ENCODE peak calls at places on chromosome 18, in ten cellular contexts. U is Calu3, Y is progenitor cell of endocrine pancreas, X is A549, D is tibial nerve, B is fibroblast of mammary gland, J is type B pancreatic cell, L is Peyer's patch, E is glutamatergic neuron, T is cardiac muscle cell. V is an unnamed sample.

GRCh38 chr18:67001052-67001451 is 397.2 kb upstream of the CDH19 start:
- DNase-seq in U (no peak), Y (no peak), X (no peak), D (no peak), B (no peak), J (no peak), L (no peak), E (no peak), T (no peak), V (no peak)

GRCh38 chr18:71431171-71431570 is 1113.0 kb downstream of the CBLN2 start:
- DNase-seq in U (no peak), Y (no peak), X (no peak), D (no peak), B (no peak), J (no peak), L (no peak), E (no peak), T (no peak), V (no peak)

GRCh38 chr18:37042381-37042780 is 213.5 kb downstream of the KIAA1328 start:
- DNase-seq in U (no peak), Y (no peak), X (no peak), D (no peak), B (no peak), J (no peak), L (no peak), E (no peak), T (no peak), V (no peak)

GRCh38 chr18:69723434-69723833 is 224.2 kb downstream of the CD226 start:
- DNase-seq in U (no peak), Y (no peak), X (no peak), D (no peak), B (no peak), J (no peak), L (no peak), E (no peak), T (no peak), V (no peak)

GRCh38 chr18:21548647-21549046 is 51.9 kb downstream of the ESCO1 start:
- DNase-seq in U (no peak), Y (no peak), X (no peak), D (no peak), B (no peak), J (no peak), L (no peak), E (no peak), T (no peak), V (no peak)

GRCh38 chr18:63779386-63779785 is 4.2 kb downstream of the SERPINB7 start:
- DNase-seq in U (no peak), Y (no peak), X (no peak), D (no peak), B (no peak), J (no peak), L (no peak), E (no peak), T (no peak), V (no peak)

GRCh38 chr18:24027156-24027555 is 12.6 kb downstream of the TTC39C start:
- DNase-seq in U (no peak), Y (no peak), X (no peak), D (peak; percentile 52), B (peak; percentile 96), J (no peak), L (no peak), E (no peak), T (no peak), V (no peak)

GRCh38 chr18:1392046-1392445 is 487.4 kb downstream of the ADCYAP1 start:
- DNase-seq in U (no peak), Y (no peak), X (no peak), D (no peak), B (no peak), J (no peak), L (no peak), E (no peak), T (peak; percentile 61), V (no peak)

GRCh38 chr18:8946046-8946838 is 156.3 kb upstream of the NDUFV2 start:
- DNase-seq in U (no peak), Y (no peak), X (no peak), D (no peak), B (peak; percentile 98), J (no peak), L (no peak), E (no peak), T (no peak), V (no peak)

GRCh38 chr18:45330170-45330594 is 285.1 kb upstream of the SLC14A2 start:
- DNase-seq in U (no peak), Y (no peak), X (no peak), D (no peak), B (peak; percentile 30), J (no peak), L (no peak), E (no peak), T (no peak), V (no peak)

GRCh38 chr18:58639751-58640427 is 11.0 kb upstream of the ALPK2 start:
- DNase-seq in U (no peak), Y (no peak), X (no peak), D (no peak), B (peak; percentile 58), J (no peak), L (no peak), E (no peak), T (no peak), V (no peak)

GRCh38 chr18:2881490-2882195 is 34.8 kb downstream of the EMILIN2 start:
- DNase-seq in U (no peak), Y (no peak), X (no peak), D (peak; percentile 61), B (peak; percentile 93), J (no peak), L (no peak), E (no peak), T (no peak), V (no peak)

DNA sequence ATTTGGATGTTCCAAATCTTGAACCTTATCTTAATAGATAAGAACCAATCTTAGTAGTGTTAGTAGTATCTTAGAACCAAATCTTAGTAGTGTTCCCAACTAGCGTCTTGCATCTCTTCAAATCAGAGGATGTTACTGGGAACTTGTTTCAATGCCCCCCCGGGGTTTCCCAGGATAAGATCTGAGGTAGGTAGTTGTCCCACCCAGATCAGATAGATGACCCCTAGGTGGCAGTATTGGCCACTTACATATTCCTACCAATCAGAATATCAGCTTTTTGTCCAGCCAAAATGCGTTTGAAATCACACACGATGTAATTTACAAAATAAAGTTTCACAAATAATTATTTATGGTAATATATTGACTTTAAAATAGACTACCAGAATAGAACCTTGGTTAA is 314.8 kb downstream of the MBD2 start:
- DNase-seq in U (peak; percentile 34), Y (no peak), X (peak; percentile 3), D (peak; percentile 30), B (peak; percentile 59), J (no peak), L (no peak), E (no peak), T (no peak), V (no peak)
- TF ChIP-seq CTCF in U (peak; percentile 58), Y (no peak), X (peak; percentile 37), D (no peak), B (peak; percentile 58), J (no peak), L (peak; percentile 43), E (peak; percentile 71), T (no peak), V (no peak)

GRCh38 chr18:12840382-12840781 is 43.7 kb downstream of the PTPN2 start:
- DNase-seq in U (no peak), Y (no peak), X (no peak), D (no peak), B (no peak), J (no peak), L (no peak), E (no peak), T (no peak), V (no peak)

GRCh38 chr18:12839526-12840196 is 44.4 kb downstream of the PTPN2 start:
- DNase-seq in U (no peak), Y (no peak), X (no peak), D (no peak), B (peak; percentile 58), J (no peak), L (no peak), E (no peak), T (no peak), V (no peak)

GRCh38 chr18:12839057-12839525 is 44.9 kb downstream of the PTPN2 start:
- DNase-seq in U (no peak), Y (no peak), X (no peak), D (no peak), B (no peak), J (no peak), L (no peak), E (no peak), T (no peak), V (no peak)

GRCh38 chr18:12842459-12843380 is 41.3 kb downstream of the PTPN2 start:
- DNase-seq in U (no peak), Y (no peak), X (no peak), D (no peak), B (no peak), J (no peak), L (no peak), E (no peak), T (peak; percentile 16), V (no peak)

GRCh38 chr18:12841070-12841469 is 43.0 kb downstream of the PTPN2 start:
- DNase-seq in U (peak; percentile 10), Y (no peak), X (no peak), D (no peak), B (no peak), J (no peak), L (no peak), E (no peak), T (no peak), V (no peak)
- TF ChIP-seq CTCF in U (no peak), Y (no peak), X (no peak), D (no peak), B (no peak), J (no peak), L (no peak), E (no peak), T (no peak), V (no peak)

DNA sequence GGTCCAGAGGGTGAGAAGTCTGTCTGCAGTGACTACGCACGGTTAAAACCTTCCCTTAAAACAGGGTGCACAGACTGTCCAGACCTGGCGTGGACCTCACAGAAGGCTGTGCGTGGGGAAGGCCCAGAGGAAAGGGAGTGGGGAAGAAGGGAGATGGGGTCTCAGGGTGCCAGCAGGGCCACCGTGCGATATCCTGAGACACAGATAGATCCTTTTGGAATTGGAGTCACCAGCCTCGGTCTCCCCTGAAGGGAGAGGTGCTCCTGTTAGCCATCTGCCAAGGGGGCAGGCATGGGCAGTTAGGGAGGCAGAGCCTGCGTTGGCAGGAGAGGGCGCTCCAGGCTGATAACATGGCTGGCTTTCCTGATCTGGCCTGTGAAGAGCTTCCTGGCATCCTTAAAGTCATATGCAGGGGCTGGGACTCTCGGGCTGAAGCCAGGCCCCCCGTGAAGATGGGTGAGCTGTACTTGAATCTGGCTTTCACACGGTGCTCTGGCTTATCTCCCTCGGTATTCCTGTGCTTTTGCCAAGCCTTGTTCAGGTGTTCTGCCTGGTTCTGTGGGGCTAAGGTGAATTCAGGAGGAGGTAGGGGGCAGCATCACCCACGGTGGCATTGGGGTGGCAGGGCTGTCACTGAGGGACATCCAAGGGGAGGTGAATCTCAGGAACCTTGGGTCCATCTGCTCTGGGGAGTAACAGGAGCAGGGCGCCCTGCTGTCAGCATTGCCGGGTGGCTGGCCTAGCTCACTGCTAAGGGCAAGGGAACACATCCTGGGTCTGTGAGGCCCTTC is 107.2 kb upstream of the SMAD2 start:
- DNase-seq in U (peak; percentile 23), Y (no peak), X (no peak), D (no peak), B (no peak), J (no peak), L (peak; percentile 74), E (peak; percentile 36), T (no peak), V (no peak)
- TF ChIP-seq CTCF in U (no peak), Y (no peak), X (peak; percentile 21), D (no peak), B (no peak), J (peak; percentile 26), L (peak; percentile 58), E (no peak), T (peak; percentile 35), V (peak; percentile 16)

GRCh38 chr18:10006261-10006903 is 92.6 kb downstream of the VAPA start:
- DNase-seq in U (no peak), Y (no peak), X (no peak), D (no peak), B (peak; percentile 47), J (peak; percentile 18), L (no peak), E (peak; percentile 33), T (peak; percentile 59), V (no peak)
- TF ChIP-seq CTCF in U (no peak), Y (no peak), X (no peak), D (peak; percentile 12), B (peak; percentile 26), J (peak; percentile 34), L (no peak), E (no peak), T (peak; percentile 34), V (no peak)